ENCODE peak calls at places on chromosomes 4 and X, in eight cellular contexts. One of them, this sample, is unnamed.

GRCh38 chrX:9532349-9532748 is 67.5 kb downstream of the TBL1X start:
- DNase-seq in endodermal cell: no peak
- DNase-seq in small intestine: no peak
- DNase-seq in A549: no peak
- DNase-seq in CD8-positive, alpha-beta memory T cell: no peak
- DNase-seq in pancreas: no peak
- DNase-seq in CD4-positive, alpha-beta T cell: no peak
- DNase-seq in right cardiac atrium: peak
- DNase-seq in this sample: no peak

GRCh38 chrX:141214216-141214615 is 28.1 kb downstream of the SPANXC start:
- DNase-seq in endodermal cell: no peak
- DNase-seq in small intestine: no peak
- DNase-seq in A549: no peak
- DNase-seq in CD8-positive, alpha-beta memory T cell: no peak
- DNase-seq in pancreas: no peak
- DNase-seq in CD4-positive, alpha-beta T cell: no peak
- DNase-seq in right cardiac atrium: no peak
- DNase-seq in this sample: no peak

GRCh38 chr4:5472166-5472565 is 236.2 kb downstream of the EVC2 start:
- DNase-seq in endodermal cell: no peak
- DNase-seq in small intestine: no peak
- DNase-seq in A549: no peak
- DNase-seq in CD8-positive, alpha-beta memory T cell: no peak
- DNase-seq in pancreas: no peak
- DNase-seq in CD4-positive, alpha-beta T cell: no peak
- DNase-seq in right cardiac atrium: no peak
- DNase-seq in this sample: peak

GRCh38 chr4:2902126-2902525 is 58.5 kb downstream of the ADD1 start:
- DNase-seq in endodermal cell: no peak
- DNase-seq in small intestine: no peak
- DNase-seq in A549: no peak
- DNase-seq in CD8-positive, alpha-beta memory T cell: no peak
- DNase-seq in pancreas: no peak
- DNase-seq in CD4-positive, alpha-beta T cell: no peak
- DNase-seq in right cardiac atrium: no peak
- DNase-seq in this sample: no peak

GRCh38 chr4:15457401-15458201 is 12.1 kb upstream of the CC2D2A start:
- DNase-seq in endodermal cell: no peak
- DNase-seq in small intestine: peak
- DNase-seq in A549: peak
- DNase-seq in CD8-positive, alpha-beta memory T cell: peak
- DNase-seq in pancreas: no peak
- DNase-seq in CD4-positive, alpha-beta T cell: no peak
- DNase-seq in right cardiac atrium: no peak
- DNase-seq in this sample: no peak

GRCh38 chr4:165476214-165477098 is 97.6 kb downstream of the CPE start:
- DNase-seq in endodermal cell: no peak
- DNase-seq in small intestine: peak
- DNase-seq in A549: peak
- DNase-seq in CD8-positive, alpha-beta memory T cell: no peak
- DNase-seq in pancreas: no peak
- DNase-seq in CD4-positive, alpha-beta T cell: no peak
- DNase-seq in right cardiac atrium: no peak
- DNase-seq in this sample: no peak

GRCh38 chr4:183448436-183448835 is 4.0 kb downstream of the CDKN2AIP start:
- DNase-seq in endodermal cell: no peak
- DNase-seq in small intestine: no peak
- DNase-seq in A549: no peak
- DNase-seq in CD8-positive, alpha-beta memory T cell: no peak
- DNase-seq in pancreas: no peak
- DNase-seq in CD4-positive, alpha-beta T cell: no peak
- DNase-seq in right cardiac atrium: no peak
- DNase-seq in this sample: no peak

GRCh38 chrX:137428777-137429564 is 137.0 kb upstream of the ZIC3 start:
- DNase-seq in endodermal cell: peak
- DNase-seq in small intestine: no peak
- DNase-seq in A549: no peak
- DNase-seq in CD8-positive, alpha-beta memory T cell: no peak
- DNase-seq in pancreas: no peak
- DNase-seq in CD4-positive, alpha-beta T cell: no peak
- DNase-seq in right cardiac atrium: no peak
- DNase-seq in this sample: no peak

GRCh38 chr4:53100801-53101581 is 238.9 kb downstream of the RASL11B start:
- DNase-seq in endodermal cell: no peak
- DNase-seq in small intestine: no peak
- DNase-seq in A549: no peak
- DNase-seq in CD8-positive, alpha-beta memory T cell: no peak
- DNase-seq in pancreas: no peak
- DNase-seq in CD4-positive, alpha-beta T cell: no peak
- DNase-seq in right cardiac atrium: no peak
- DNase-seq in this sample: no peak

GRCh38 chrX:8737883-8738282 is 5.9 kb upstream of the ANOS1 start:
- DNase-seq in endodermal cell: no peak
- DNase-seq in small intestine: no peak
- DNase-seq in A549: no peak
- DNase-seq in CD8-positive, alpha-beta memory T cell: no peak
- DNase-seq in pancreas: no peak
- DNase-seq in CD4-positive, alpha-beta T cell: no peak
- DNase-seq in right cardiac atrium: no peak
- DNase-seq in this sample: no peak

GRCh38 chr4:31657859-31658258 is 937.7 kb downstream of the PCDH7 start:
- DNase-seq in endodermal cell: no peak
- DNase-seq in small intestine: no peak
- DNase-seq in A549: no peak
- DNase-seq in CD8-positive, alpha-beta memory T cell: no peak
- DNase-seq in pancreas: no peak
- DNase-seq in CD4-positive, alpha-beta T cell: no peak
- DNase-seq in right cardiac atrium: no peak
- DNase-seq in this sample: no peak

GRCh38 chrX:108091878-108092291 is 307 bp downstream of the ATG4A start:
- DNase-seq in endodermal cell: no peak
- DNase-seq in small intestine: no peak
- DNase-seq in A549: peak
- DNase-seq in CD8-positive, alpha-beta memory T cell: no peak
- DNase-seq in pancreas: no peak
- DNase-seq in CD4-positive, alpha-beta T cell: no peak
- DNase-seq in right cardiac atrium: no peak
- DNase-seq in this sample: no peak

GRCh38 chrX:104136241-104137019 is 20.4 kb downstream of the SLC25A53 start:
- DNase-seq in endodermal cell: peak
- DNase-seq in small intestine: peak
- DNase-seq in A549: peak
- DNase-seq in CD8-positive, alpha-beta memory T cell: peak
- DNase-seq in pancreas: peak
- DNase-seq in CD4-positive, alpha-beta T cell: peak
- DNase-seq in right cardiac atrium: no peak
- DNase-seq in this sample: no peak

GRCh38 chr4:40506492-40506891 is 123.2 kb downstream of the RBM47 start:
- DNase-seq in endodermal cell: no peak
- DNase-seq in small intestine: no peak
- DNase-seq in A549: no peak
- DNase-seq in CD8-positive, alpha-beta memory T cell: no peak
- DNase-seq in pancreas: no peak
- DNase-seq in CD4-positive, alpha-beta T cell: no peak
- DNase-seq in right cardiac atrium: no peak
- DNase-seq in this sample: no peak

GRCh38 chrX:146224442-146224841 is 406.8 kb downstream of the SLITRK2 start:
- DNase-seq in endodermal cell: peak
- DNase-seq in small intestine: peak
- DNase-seq in A549: no peak
- DNase-seq in CD8-positive, alpha-beta memory T cell: no peak
- DNase-seq in pancreas: no peak
- DNase-seq in CD4-positive, alpha-beta T cell: no peak
- DNase-seq in right cardiac atrium: no peak
- DNase-seq in this sample: no peak

GRCh38 chr4:74536557-74536956 is 91.6 kb downstream of the AREG start:
- DNase-seq in endodermal cell: no peak
- DNase-seq in small intestine: no peak
- DNase-seq in A549: peak
- DNase-seq in CD8-positive, alpha-beta memory T cell: no peak
- DNase-seq in pancreas: no peak
- DNase-seq in CD4-positive, alpha-beta T cell: no peak
- DNase-seq in right cardiac atrium: no peak
- DNase-seq in this sample: no peak

GRCh38 chr4:142365386-142365785 is 480.7 kb downstream of the INPP4B start:
- DNase-seq in endodermal cell: no peak
- DNase-seq in small intestine: no peak
- DNase-seq in A549: no peak
- DNase-seq in CD8-positive, alpha-beta memory T cell: no peak
- DNase-seq in pancreas: no peak
- DNase-seq in CD4-positive, alpha-beta T cell: no peak
- DNase-seq in right cardiac atrium: no peak
- DNase-seq in this sample: no peak

GRCh38 chr4:87236851-87237250 is 16.4 kb upstream of the KLHL8 start:
- DNase-seq in endodermal cell: no peak
- DNase-seq in small intestine: no peak
- DNase-seq in A549: no peak
- DNase-seq in CD8-positive, alpha-beta memory T cell: no peak
- DNase-seq in pancreas: no peak
- DNase-seq in CD4-positive, alpha-beta T cell: no peak
- DNase-seq in right cardiac atrium: no peak
- DNase-seq in this sample: no peak

GRCh38 chr4:128107766-128108165 is 46.7 kb downstream of the LARP1B start:
- DNase-seq in endodermal cell: no peak
- DNase-seq in small intestine: no peak
- DNase-seq in A549: no peak
- DNase-seq in CD8-positive, alpha-beta memory T cell: no peak
- DNase-seq in pancreas: no peak
- DNase-seq in CD4-positive, alpha-beta T cell: no peak
- DNase-seq in right cardiac atrium: no peak
- DNase-seq in this sample: no peak

GRCh38 chrX:154717824-154718223 is 33.1 kb downstream of the GAB3 start:
- DNase-seq in endodermal cell: no peak
- DNase-seq in small intestine: peak
- DNase-seq in A549: no peak
- DNase-seq in CD8-positive, alpha-beta memory T cell: peak
- DNase-seq in pancreas: no peak
- DNase-seq in CD4-positive, alpha-beta T cell: no peak
- DNase-seq in right cardiac atrium: no peak
- DNase-seq in this sample: no peak

GRCh38 chr4:123621072-123621705 is 224.6 kb downstream of the SPRY1 start:
- DNase-seq in endodermal cell: no peak
- DNase-seq in small intestine: no peak
- DNase-seq in A549: no peak
- DNase-seq in CD8-positive, alpha-beta memory T cell: no peak
- DNase-seq in pancreas: no peak
- DNase-seq in CD4-positive, alpha-beta T cell: no peak
- DNase-seq in right cardiac atrium: no peak
- DNase-seq in this sample: no peak

GRCh38 chrX:53093177-53093655 is 726 bp upstream of the KANTR start:
- DNase-seq in endodermal cell: peak
- DNase-seq in small intestine: peak
- DNase-seq in A549: peak
- DNase-seq in CD8-positive, alpha-beta memory T cell: peak
- DNase-seq in pancreas: peak
- DNase-seq in CD4-positive, alpha-beta T cell: peak
- DNase-seq in right cardiac atrium: peak
- DNase-seq in this sample: peak

GRCh38 chr4:184262901-184263300 is 45.2 kb upstream of the ENPP6 start:
- DNase-seq in endodermal cell: no peak
- DNase-seq in small intestine: no peak
- DNase-seq in A549: no peak
- DNase-seq in CD8-positive, alpha-beta memory T cell: no peak
- DNase-seq in pancreas: no peak
- DNase-seq in CD4-positive, alpha-beta T cell: no peak
- DNase-seq in right cardiac atrium: no peak
- DNase-seq in this sample: no peak

DNA sequence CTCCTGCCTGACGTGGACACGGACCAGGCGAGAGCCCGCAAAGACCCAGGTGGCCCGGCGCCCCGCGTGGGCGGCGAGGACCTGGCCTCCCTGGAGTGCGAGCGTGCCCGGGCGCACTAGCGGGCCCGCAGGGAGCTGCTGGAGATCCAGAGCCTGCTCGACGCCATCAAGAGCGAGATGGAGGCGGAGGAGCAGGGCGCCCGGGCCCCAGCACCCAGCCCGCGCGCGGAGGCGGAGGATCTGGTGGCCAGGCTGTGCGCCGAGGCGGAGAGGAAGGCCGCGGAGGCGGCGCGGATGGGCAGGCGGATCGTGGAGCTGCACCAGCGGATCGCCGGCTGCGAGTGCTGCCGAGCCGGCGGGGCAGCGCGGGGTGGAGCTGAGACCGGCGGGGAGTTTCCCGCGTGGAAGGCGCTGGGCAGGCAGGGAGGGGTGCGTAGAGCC is 18.2 kb downstream of the MRFAP1 start:
- DNase-seq in endodermal cell: peak
- DNase-seq in small intestine: peak
- DNase-seq in A549: no peak
- DNase-seq in CD8-positive, alpha-beta memory T cell: peak
- DNase-seq in pancreas: no peak
- DNase-seq in CD4-positive, alpha-beta T cell: no peak
- DNase-seq in right cardiac atrium: peak
- DNase-seq in this sample: peak
- H3K27ac ChIP-seq in endodermal cell: no peak
- H3K27ac ChIP-seq in small intestine: no peak
- H3K27ac ChIP-seq in A549: no peak
- H3K27ac ChIP-seq in CD8-positive, alpha-beta memory T cell: no peak
- H3K27ac ChIP-seq in pancreas: no peak
- H3K27ac ChIP-seq in CD4-positive, alpha-beta T cell: no peak
- H3K27ac ChIP-seq in right cardiac atrium: no peak
- H3K27ac ChIP-seq in this sample: peak

GRCh38 chr4:176444741-176445140 is 125.0 kb downstream of the SPCS3 start:
- DNase-seq in endodermal cell: no peak
- DNase-seq in small intestine: no peak
- DNase-seq in A549: no peak
- DNase-seq in CD8-positive, alpha-beta memory T cell: no peak
- DNase-seq in pancreas: no peak
- DNase-seq in CD4-positive, alpha-beta T cell: no peak
- DNase-seq in right cardiac atrium: no peak
- DNase-seq in this sample: no peak
- H3K27ac ChIP-seq in endodermal cell: no peak
- H3K27ac ChIP-seq in small intestine: no peak
- H3K27ac ChIP-seq in A549: peak
- H3K27ac ChIP-seq in CD8-positive, alpha-beta memory T cell: no peak
- H3K27ac ChIP-seq in pancreas: no peak
- H3K27ac ChIP-seq in CD4-positive, alpha-beta T cell: no peak
- H3K27ac ChIP-seq in right cardiac atrium: no peak
- H3K27ac ChIP-seq in this sample: no peak

DNA sequence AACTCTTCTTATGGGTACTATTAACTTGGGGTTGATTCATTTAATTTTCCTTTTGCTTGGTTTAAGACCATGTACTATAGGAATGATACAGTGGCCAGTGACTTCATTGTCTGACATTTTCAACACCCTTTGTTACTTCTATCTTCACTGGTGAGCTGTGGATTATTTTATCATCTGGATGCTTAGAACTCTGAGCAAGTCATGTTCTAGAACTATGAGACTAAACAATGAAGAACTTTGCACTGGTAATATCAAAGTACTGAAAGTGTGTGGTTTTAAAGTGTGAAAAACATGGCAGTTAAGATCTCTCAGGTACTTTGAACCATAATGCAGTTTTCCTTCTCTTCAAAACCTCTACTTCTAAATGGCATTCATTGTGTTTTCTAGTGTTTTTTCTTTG is 47.8 kb downstream of the MAP7D3 start:
- DNase-seq in endodermal cell: no peak
- DNase-seq in small intestine: no peak
- DNase-seq in A549: no peak
- DNase-seq in CD8-positive, alpha-beta memory T cell: peak
- DNase-seq in pancreas: no peak
- DNase-seq in CD4-positive, alpha-beta T cell: no peak
- DNase-seq in right cardiac atrium: no peak
- DNase-seq in this sample: no peak
- H3K27ac ChIP-seq in endodermal cell: no peak
- H3K27ac ChIP-seq in small intestine: no peak
- H3K27ac ChIP-seq in A549: peak
- H3K27ac ChIP-seq in CD8-positive, alpha-beta memory T cell: no peak
- H3K27ac ChIP-seq in pancreas: no peak
- H3K27ac ChIP-seq in CD4-positive, alpha-beta T cell: no peak
- H3K27ac ChIP-seq in right cardiac atrium: no peak
- H3K27ac ChIP-seq in this sample: peak

GRCh38 chr4:113435893-113436292 is 325.6 kb downstream of the CAMK2D start:
- DNase-seq in endodermal cell: peak
- DNase-seq in small intestine: no peak
- DNase-seq in A549: no peak
- DNase-seq in CD8-positive, alpha-beta memory T cell: no peak
- DNase-seq in pancreas: no peak
- DNase-seq in CD4-positive, alpha-beta T cell: no peak
- DNase-seq in right cardiac atrium: peak
- DNase-seq in this sample: no peak
- H3K27ac ChIP-seq in endodermal cell: no peak
- H3K27ac ChIP-seq in small intestine: peak
- H3K27ac ChIP-seq in A549: no peak
- H3K27ac ChIP-seq in CD8-positive, alpha-beta memory T cell: no peak
- H3K27ac ChIP-seq in pancreas: no peak
- H3K27ac ChIP-seq in CD4-positive, alpha-beta T cell: no peak
- H3K27ac ChIP-seq in right cardiac atrium: peak
- H3K27ac ChIP-seq in this sample: peak